ENCODE peak calls at places on chromosomes 13 and 19, in nine cellular contexts. F is iPS DF 19.7, H is fibroblast of villous mesenchyme, Y is BJ, A is NCI-H460, E is cortex of kidney, J is brain pericyte, Z is thyroid gland, B is MCF 10A. T is an unnamed sample.
A peak's percentile ranks its signal among the peaks of the same experiment; 100 is the strongest.

GRCh38 chr13:25678398-25678797 is 306.6 kb downstream of the ATP8A2 start:
- DNase-seq in Y (no peak), B (no peak), F (no peak), E (no peak), J (no peak), H (no peak), A (no peak), Z (peak; percentile 6), T (no peak)

GRCh38 chr13:113164492-113164891 is 6.0 kb downstream of the PROZ start:
- DNase-seq in A (no peak), H (no peak), Y (no peak), B (no peak), Z (no peak), J (no peak), F (no peak), E (no peak), T (no peak)

GRCh38 chr13:31172535-31172934 is 10.8 kb upstream of the HSPH1 start:
- DNase-seq in Y (no peak), F (no peak), A (peak; percentile 35), Z (no peak), H (peak; percentile 65), J (no peak), B (peak; percentile 77), E (no peak), T (no peak)

GRCh38 chr19:41702208-41702651 is 6.2 kb upstream of the CEACAM5 start:
- DNase-seq in Z (no peak), Y (peak; percentile 3), F (no peak), E (no peak), A (peak; percentile 20), H (no peak), B (peak; percentile 28), J (no peak), T (no peak)

GRCh38 chr13:39779337-39780270 is 124.1 kb downstream of the COG6 start:
- DNase-seq in H (peak; percentile 58), B (no peak), Y (no peak), Z (peak; percentile 15), A (no peak), J (no peak), F (no peak), E (no peak), T (no peak)

GRCh38 chr19:42601811-42602443 is 7.2 kb upstream of the CEACAM8 start:
- DNase-seq in B (peak; percentile 60), A (no peak), J (no peak), F (no peak), Z (peak; percentile 17), E (no peak), Y (no peak), H (peak; percentile 29), T (peak; percentile 79)

GRCh38 chr13:20457670-20458069 is 68.0 kb downstream of the CRYL1 start:
- DNase-seq in E (no peak), A (no peak), Z (no peak), B (no peak), F (no peak), H (no peak), Y (no peak), J (no peak), T (no peak)

GRCh38 chr13:109781384-109782065 is 4.9 kb downstream of the IRS2 start:
- DNase-seq in Y (no peak), J (no peak), A (no peak), F (no peak), B (peak; percentile 62), E (no peak), Z (peak; percentile 47), H (peak; percentile 46), T (no peak)

GRCh38 chr19:31783592-31783991 is 434.4 kb upstream of the TSHZ3 start:
- DNase-seq in F (no peak), E (no peak), Z (no peak), A (no peak), H (no peak), B (no peak), Y (no peak), J (no peak), T (no peak)

GRCh38 chr19:3281026-3281425 is 56.6 kb downstream of the CELF5 start:
- DNase-seq in F (no peak), Z (no peak), Y (no peak), A (no peak), H (no peak), B (no peak), E (no peak), J (no peak), T (no peak)

GRCh38 chr13:105442941-105443340 is 1092.5 kb downstream of the EFNB2 start:
- DNase-seq in A (peak; percentile 25), E (no peak), F (no peak), H (peak; percentile 89), J (peak; percentile 83), B (peak; percentile 93), Z (no peak), Y (peak; percentile 87), T (no peak)

GRCh38 chr19:29873024-29873800 is 61.4 kb downstream of the CCNE1 start:
- DNase-seq in Y (no peak), H (peak; percentile 14), E (no peak), Z (peak; percentile 52), B (peak; percentile 23), J (no peak), A (no peak), F (no peak), T (peak; percentile 81)

GRCh38 chr19:6059396-6059947 is 50.8 kb downstream of the RFX2 start:
- DNase-seq in A (no peak), J (no peak), B (no peak), Z (no peak), Y (no peak), F (no peak), H (no peak), E (no peak), T (no peak)

GRCh38 chr19:19319725-19320361 is 466 bp downstream of the SUGP1 start:
- DNase-seq in A (no peak), H (no peak), J (no peak), E (no peak), Y (no peak), B (no peak), F (no peak), Z (no peak), T (peak; percentile 34)

GRCh38 chr13:97020689-97021240 is 26.5 kb upstream of the OXGR1 start:
- DNase-seq in Z (no peak), E (no peak), A (no peak), Y (no peak), J (no peak), F (no peak), H (no peak), B (no peak), T (no peak)